ENCODE peak calls at places on chromosomes 4 and X, in seven cellular contexts. D, T, C, E, F, R and X are unnamed samples.

GRCh38 chr4:7607156-7607910 is 172.6 kb upstream of the PSAPL1 start:
- DNase-seq in D (no peak), T (peak; percentile 27), C (no peak), E (no peak), F (no peak), R (no peak), X (peak; percentile 6)

GRCh38 chrX:39813631-39814246 is 284.0 kb downstream of the BCOR start:
- DNase-seq in D (no peak), T (peak; percentile 53), C (no peak), E (no peak), F (peak; percentile 53), R (peak; percentile 3), X (peak; percentile 84)

GRCh38 chr4:41719417-41719816 is 29.1 kb downstream of the PHOX2B start:
- DNase-seq in D (no peak), T (no peak), C (no peak), E (no peak), F (peak; percentile 68), R (no peak), X (no peak)

GRCh38 chr4:751676-752075 is 46.0 kb downstream of the PCGF3 start:
- DNase-seq in D (no peak), T (no peak), C (no peak), E (no peak), F (no peak), R (no peak), X (peak; percentile 64)

GRCh38 chr4:37976513-37976912 is 16.3 kb downstream of the PTTG2 start:
- DNase-seq in D (no peak), T (peak; percentile 11), C (no peak), E (no peak), F (peak; percentile 32), R (no peak), X (no peak)

GRCh38 chr4:9594948-9595347 is 150.7 kb downstream of the DEFB131A start:
- DNase-seq in D (no peak), T (no peak), C (no peak), E (no peak), F (no peak), R (no peak), X (no peak)

GRCh38 chr4:117064297-117064696 is 21.1 kb downstream of the TRAM1L1 start:
- DNase-seq in D (no peak), T (no peak), C (no peak), E (no peak), F (no peak), R (peak; percentile 67), X (no peak)

GRCh38 chr4:72326692-72327632 is 242.1 kb downstream of the ADAMTS3 start:
- DNase-seq in D (peak; percentile 6), T (peak; percentile 10), C (no peak), E (no peak), F (peak; percentile 64), R (peak; percentile 39), X (no peak)

GRCh38 chrX:11953615-11954014 is 184.7 kb upstream of the FRMPD4 start:
- DNase-seq in D (no peak), T (peak; percentile 36), C (no peak), E (no peak), F (peak; percentile 57), R (peak; percentile 46), X (no peak)

GRCh38 chrX:15529165-15529564 is 28.6 kb downstream of the BMX start:
- DNase-seq in D (no peak), T (no peak), C (no peak), E (no peak), F (no peak), R (no peak), X (no peak)

GRCh38 chr4:17030543-17030942 is 132.1 kb upstream of the LDB2 start:
- DNase-seq in D (no peak), T (peak; percentile 63), C (no peak), E (no peak), F (peak; percentile 92), R (no peak), X (no peak)

GRCh38 chrX:24395775-24396174 is 35.3 kb downstream of the SUPT20HL1 start:
- DNase-seq in D (peak; percentile 50), T (peak; percentile 77), C (no peak), E (peak; percentile 10), F (peak; percentile 68), R (peak; percentile 31), X (no peak)

GRCh38 chrX:17654116-17654515 is 83.2 kb upstream of the SCML1 start:
- DNase-seq in D (no peak), T (no peak), C (no peak), E (no peak), F (no peak), R (no peak), X (no peak)

GRCh38 chrX:102712967-102713677 is 874 bp downstream of the GPRASP2 start:
- DNase-seq in D (no peak), T (peak; percentile 48), C (no peak), E (no peak), F (peak; percentile 53), R (no peak), X (peak; percentile 48)

GRCh38 chr4:106273831-106274230 is 42.2 kb downstream of the TBCK start:
- DNase-seq in D (no peak), T (no peak), C (no peak), E (no peak), F (no peak), R (no peak), X (no peak)

GRCh38 chr4:47209833-47210232 is 178.5 kb downstream of the GABRB1 start:
- DNase-seq in D (no peak), T (peak; percentile 30), C (no peak), E (no peak), F (peak; percentile 72), R (peak; percentile 73), X (no peak)

GRCh38 chr4:106315476-106315967 is 487 bp downstream of the TBCK start:
- DNase-seq in D (no peak), T (no peak), C (no peak), E (no peak), F (peak; percentile 99), R (peak; percentile 53), X (no peak)

GRCh38 chrX:101383679-101384078 is 2.3 kb downstream of the BTK start:
- DNase-seq in D (peak; percentile 39), T (no peak), C (no peak), E (no peak), F (no peak), R (no peak), X (no peak)

GRCh38 chrX:152343306-152343705 is 107.8 kb downstream of the GABRA3 start:
- DNase-seq in D (no peak), T (no peak), C (no peak), E (no peak), F (no peak), R (no peak), X (no peak)

GRCh38 chrX:21382715-21383114 is 8.5 kb downstream of the CNKSR2 start:
- DNase-seq in D (no peak), T (no peak), C (no peak), E (no peak), F (no peak), R (no peak), X (no peak)

GRCh38 chr4:99868126-99868596 is 26.1 kb downstream of the LAMTOR3 start:
- DNase-seq in D (no peak), T (peak; percentile 67), C (no peak), E (no peak), F (no peak), R (no peak), X (no peak)

GRCh38 chrX:140762061-140762460 is 52.5 kb downstream of the LINC00632 start:
- DNase-seq in D (no peak), T (peak; percentile 36), C (no peak), E (no peak), F (peak; percentile 57), R (peak; percentile 4), X (no peak)

GRCh38 chrX:70505451-70505841 is 60.8 kb downstream of the DLG3 start:
- DNase-seq in D (no peak), T (no peak), C (no peak), E (no peak), F (no peak), R (no peak), X (no peak)

GRCh38 chr4:177087060-177087459 is 222.6 kb upstream of the NEIL3 start:
- DNase-seq in D (no peak), T (no peak), C (no peak), E (no peak), F (no peak), R (no peak), X (no peak)

GRCh38 chr4:41533685-41534084 is 4.3 kb upstream of the LIMCH1 start:
- DNase-seq in D (no peak), T (no peak), C (no peak), E (no peak), F (no peak), R (no peak), X (no peak)

GRCh38 chr4:142406051-142406549 is 440.0 kb downstream of the INPP4B start:
- DNase-seq in D (no peak), T (no peak), C (no peak), E (no peak), F (peak; percentile 69), R (no peak), X (no peak)

GRCh38 chr4:2934077-2934812 is 29.0 kb downstream of the NOP14 start:
- DNase-seq in D (peak; percentile 82), T (peak; percentile 80), C (peak; percentile 50), E (no peak), F (peak; percentile 53), R (peak; percentile 43), X (peak; percentile 78)